ENCODE peak calls at places on chromosomes 12 and 14, in nine cellular contexts. B is PC-9, X is astrocyte of the spinal cord, Z is sigmoid colon, L is brain microvascular endothelial cell, O is mucosa of descending colon, W is tibial artery, S is neural crest cell, A is Calu3. G is an unnamed sample.

GRCh38 chr12:65343801-65344200 is 65.3 kb downstream of the MSRB3 start:
- DNase-seq in B (no peak), X (no peak), L (no peak), Z (no peak), S (no peak), W (no peak), A (no peak), O (no peak), G (no peak)

GRCh38 chr12:50326636-50327284 is 43.4 kb upstream of the LIMA1 start:
- DNase-seq in A (peak), B (no peak), X (peak), Z (no peak), L (peak), S (no peak), O (no peak), W (no peak), G (no peak)

GRCh38 chr12:113155641-113156040 is 6.1 kb downstream of the CFAP73 start:
- DNase-seq in W (no peak), L (no peak), X (no peak), B (no peak), Z (no peak), O (no peak), A (no peak), S (no peak), G (no peak)

GRCh38 chr14:70730393-70730792 is 78.9 kb downstream of the MAP3K9 start:
- DNase-seq in O (no peak), L (no peak), B (no peak), S (no peak), X (no peak), Z (no peak), W (no peak), A (no peak), G (no peak)

GRCh38 chr12:24431872-24432271 is 482.4 kb upstream of the SOX5 start:
- DNase-seq in S (no peak), Z (no peak), O (no peak), B (no peak), L (no peak), A (no peak), X (no peak), W (no peak), G (no peak)

GRCh38 chr12:2052861-2053674 is at the start of gene CACNA1C:
- DNase-seq in B (no peak), X (peak), L (no peak), S (peak), Z (peak), A (peak), O (no peak), W (peak), G (no peak)

GRCh38 chr14:72480465-72481243 is 413.2 kb downstream of the DPF3 start:
- DNase-seq in O (no peak), W (no peak), X (no peak), A (no peak), S (no peak), L (no peak), B (no peak), Z (no peak), G (no peak)

GRCh38 chr12:115407036-115407435 is 723.1 kb upstream of the TBX3 start:
- DNase-seq in L (no peak), X (no peak), W (no peak), S (no peak), B (no peak), O (no peak), A (no peak), Z (no peak), G (no peak)

GRCh38 chr12:102169922-102170698 is 27.5 kb downstream of the PMCH start:
- DNase-seq in A (peak), B (no peak), O (no peak), W (no peak), L (peak), Z (no peak), S (no peak), X (peak), G (no peak)

GRCh38 chr12:64457466-64457865 is 5.5 kb downstream of the TBK1 start:
- DNase-seq in X (no peak), L (no peak), A (no peak), S (no peak), O (no peak), B (no peak), Z (no peak), W (no peak), G (no peak)

GRCh38 chr14:36584167-36584811 is 1.9 kb upstream of the NKX2-8 start:
- DNase-seq in W (no peak), L (no peak), Z (no peak), X (no peak), S (no peak), B (no peak), A (no peak), O (no peak), G (no peak)

GRCh38 chr12:91381309-91381804 is 198.7 kb upstream of the DCN start:
- DNase-seq in S (peak), O (no peak), Z (peak), B (no peak), A (peak), W (no peak), X (peak), L (peak), G (peak)

GRCh38 chr14:89720741-89721315 is 233.7 kb downstream of the EFCAB11 start:
- DNase-seq in W (peak), A (no peak), B (no peak), L (no peak), Z (no peak), O (peak), X (no peak), S (no peak), G (peak)

GRCh38 chr14:50347521-50347920 is 35.4 kb downstream of the DMAC2L start:
- DNase-seq in L (peak), X (peak), Z (no peak), S (no peak), O (no peak), B (peak), A (no peak), W (no peak), G (no peak)

GRCh38 chr14:89406941-89407340 is 10.1 kb downstream of the FOXN3 start:
- DNase-seq in X (no peak), Z (no peak), O (no peak), S (no peak), W (no peak), A (no peak), L (no peak), B (no peak), G (no peak)

GRCh38 chr14:68279777-68280233 is 460.2 kb downstream of the RAD51B start:
- DNase-seq in Z (no peak), B (no peak), W (no peak), S (no peak), A (no peak), L (no peak), X (no peak), O (no peak), G (no peak)

GRCh38 chr14:22565391-22565945 is 23.6 kb downstream of the DAD1 start:
- DNase-seq in O (no peak), S (no peak), B (no peak), W (no peak), L (no peak), Z (no peak), X (no peak), A (no peak), G (no peak)

GRCh38 chr12:28340261-28340660 is 150.0 kb downstream of the CCDC91 start:
- DNase-seq in L (peak), S (no peak), A (no peak), Z (no peak), X (peak), W (no peak), B (no peak), O (no peak), G (no peak)

GRCh38 chr14:71753976-71754375 is 178.3 kb upstream of the RGS6 start:
- DNase-seq in S (no peak), O (no peak), X (no peak), B (no peak), Z (no peak), W (no peak), L (no peak), A (no peak), G (no peak)

GRCh38 chr14:89445252-89445973 is 28.4 kb upstream of the FOXN3 start:
- DNase-seq in O (no peak), W (peak), A (no peak), B (no peak), X (no peak), L (no peak), Z (peak), S (no peak), G (no peak)

GRCh38 chr12:104846056-104846762 is 111.9 kb downstream of the SLC41A2 start:
- DNase-seq in Z (no peak), L (peak), A (no peak), X (peak), S (no peak), W (no peak), O (no peak), B (no peak), G (no peak)

GRCh38 chr14:31486764-31487163 is 1.1 kb downstream of the GPR33 start:
- DNase-seq in O (no peak), Z (no peak), X (no peak), B (no peak), L (no peak), W (no peak), S (no peak), A (no peak), G (no peak)

GRCh38 chr12:85424581-85425348 is 144.7 kb downstream of the ALX1 start:
- DNase-seq in A (peak), S (peak), X (peak), L (peak), Z (no peak), O (no peak), B (no peak), W (no peak), G (no peak)
- TF ChIP-seq CTCF in A (peak), S (peak), X (no peak), L (peak), Z (peak), O (no peak), B (peak), W (peak), G (no peak)

GRCh38 chr14:102554835-102555819 is 37.3 kb upstream of the RCOR1 start:
- DNase-seq in Z (no peak), O (peak), L (no peak), W (no peak), X (no peak), B (no peak), S (peak), A (peak), G (no peak)
- TF ChIP-seq CTCF in Z (no peak), O (no peak), L (no peak), W (no peak), X (no peak), B (no peak), S (no peak), A (no peak), G (no peak)

DNA sequence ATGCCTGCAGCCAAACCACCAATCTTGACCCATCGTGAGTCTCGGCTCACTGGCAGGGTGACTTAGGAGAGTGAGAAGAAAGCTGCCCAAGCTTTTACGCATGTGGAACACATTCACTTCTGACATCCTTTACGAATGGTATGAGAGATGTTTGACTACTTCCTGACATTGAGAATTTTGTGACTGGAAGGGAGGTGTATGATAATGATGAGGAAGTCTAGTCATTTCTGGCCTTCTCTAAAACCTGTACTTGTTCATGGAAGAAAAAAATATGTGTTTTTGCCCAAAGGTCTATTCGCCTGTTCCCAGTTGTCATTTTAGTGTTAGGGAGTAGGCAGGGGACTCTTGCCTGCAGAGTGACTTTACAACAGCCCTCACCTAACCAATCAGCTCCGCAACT is 227.2 kb upstream of the ATP2B1 start:
- DNase-seq in L (no peak), W (no peak), X (no peak), A (no peak), B (no peak), S (no peak), Z (no peak), O (no peak), G (no peak)
- TF ChIP-seq CTCF in L (no peak), W (no peak), X (no peak), A (no peak), B (no peak), S (no peak), Z (no peak), O (no peak), G (no peak)

GRCh38 chr14:75578099-75578785 is at the start of gene FLVCR2:
- DNase-seq in O (peak), A (peak), B (peak), S (peak), X (peak), W (peak), Z (peak), L (peak), G (peak)

GRCh38 chr14:75579882-75580281 is 1.5 kb downstream of the FLVCR2 start:
- DNase-seq in B (no peak), A (no peak), O (no peak), X (no peak), Z (peak), S (no peak), L (no peak), W (no peak), G (no peak)

GRCh38 chr14:75577090-75577489 is 1.3 kb upstream of the FLVCR2 start:
- DNase-seq in O (no peak), A (no peak), L (no peak), B (no peak), Z (peak), S (no peak), W (no peak), X (no peak), G (no peak)

GRCh38 chr14:75578786-75579781 is 664 bp downstream of the FLVCR2 start:
- DNase-seq in W (peak), S (peak), X (no peak), Z (peak), L (peak), A (peak), O (peak), B (no peak), G (peak)

GRCh38 chr14:75577724-75578098 is 709 bp upstream of the FLVCR2 start:
- DNase-seq in L (peak), Z (peak), A (peak), S (peak), W (peak), X (peak), B (peak), O (peak), G (peak)
- TF ChIP-seq CTCF in L (peak), Z (peak), A (peak), S (peak), W (peak), X (peak), B (peak), O (peak), G (peak)

GRCh38 chr14:20774258-20774657 is 6.1 kb downstream of the EDDM3B start:
- DNase-seq in Z (no peak), O (no peak), B (no peak), L (no peak), W (no peak), X (no peak), S (no peak), A (no peak), G (no peak)

GRCh38 chr14:20772650-20773049 is 4.4 kb downstream of the EDDM3B start:
- DNase-seq in B (no peak), A (no peak), Z (no peak), W (no peak), O (no peak), X (no peak), L (no peak), S (no peak), G (no peak)

GRCh38 chr14:20768593-20768892 is 339 bp downstream of the EDDM3B start:
- DNase-seq in Z (no peak), A (no peak), S (no peak), X (no peak), O (no peak), L (no peak), B (no peak), W (no peak), G (no peak)
- TF ChIP-seq CTCF in Z (no peak), A (no peak), S (no peak), X (no peak), O (no peak), L (no peak), B (no peak), W (no peak), G (no peak)